ENCODE peak calls at places on chromosome 1, in seven cellular contexts. P, S, D, O, T, H and J are unnamed samples.

GRCh38 chr1:46466477-46467182 is 23.0 kb upstream of the DMBX1 start:
- DNase-seq in O (no peak), P (no peak), D (peak), S (no peak), T (peak), H (no peak), J (no peak)

GRCh38 chr1:155479205-155479604 is 83.4 kb downstream of the ASH1L start:
- DNase-seq in D (no peak), H (no peak), S (no peak), P (peak), O (no peak), T (no peak), J (no peak)

GRCh38 chr1:84598418-84598817 is 24.2 kb upstream of the CTBS start:
- DNase-seq in O (no peak), D (no peak), H (no peak), S (no peak), T (no peak), P (peak), J (no peak)

GRCh38 chr1:110548381-110548780 is 29.4 kb upstream of the KCNA10 start:
- DNase-seq in T (peak), H (no peak), O (no peak), P (no peak), S (no peak), D (peak), J (no peak)

GRCh38 chr1:24920155-24920925 is 9.7 kb downstream of the RUNX3 start:
- DNase-seq in P (peak), S (no peak), H (peak), O (peak), D (no peak), T (no peak), J (no peak)

GRCh38 chr1:211589782-211590721 is 11.1 kb upstream of the SLC30A1 start:
- DNase-seq in T (no peak), P (peak), S (peak), H (no peak), D (peak), O (no peak), J (no peak)

GRCh38 chr1:92461364-92462097 is 25.2 kb downstream of the GFI1 start:
- DNase-seq in S (no peak), T (no peak), O (no peak), P (no peak), H (no peak), D (no peak), J (no peak)

GRCh38 chr1:3431686-3432085 is 22.8 kb upstream of the ARHGEF16 start:
- DNase-seq in P (no peak), S (no peak), H (no peak), T (no peak), O (no peak), D (no peak), J (no peak)

GRCh38 chr1:34407140-34407539 is 230.4 kb downstream of the C1orf94 start:
- DNase-seq in O (no peak), T (no peak), D (no peak), P (no peak), H (no peak), S (no peak), J (no peak)

GRCh38 chr1:1033731-1034437 is 14.0 kb downstream of the AGRN start:
- DNase-seq in H (no peak), T (peak), S (no peak), D (no peak), O (no peak), P (no peak), J (no peak)

GRCh38 chr1:3114846-3115245 is 45.8 kb downstream of the PRDM16 start:
- DNase-seq in O (no peak), P (no peak), D (no peak), H (no peak), S (no peak), T (no peak), J (no peak)

GRCh38 chr1:106526650-106527049 is 529.8 kb upstream of the PRMT6 start:
- DNase-seq in P (peak), T (no peak), D (no peak), O (no peak), S (no peak), H (peak), J (no peak)

GRCh38 chr1:203327684-203328457 is 22.6 kb downstream of the BTG2 start:
- DNase-seq in P (peak), O (no peak), H (no peak), T (peak), S (no peak), D (peak), J (peak)

GRCh38 chr1:23607944-23608343 is 48.6 kb upstream of the ID3 start:
- DNase-seq in T (no peak), H (no peak), O (no peak), D (no peak), S (no peak), P (no peak), J (no peak)

GRCh38 chr1:155062151-155062686 is 1.3 kb upstream of the EFNA4 start:
- DNase-seq in D (peak), P (no peak), T (peak), S (peak), H (no peak), O (no peak), J (no peak)

GRCh38 chr1:178634445-178634844 is 90.6 kb upstream of the RALGPS2 start:
- DNase-seq in S (no peak), O (no peak), T (no peak), H (peak), P (no peak), D (no peak), J (no peak)

GRCh38 chr1:83822206-83822605 is 176.7 kb downstream of the TTLL7 start:
- DNase-seq in H (no peak), S (no peak), O (no peak), P (no peak), T (no peak), D (no peak), J (no peak)

GRCh38 chr1:77825356-77825709 is 45.9 kb downstream of the MIGA1 start:
- DNase-seq in D (peak), H (no peak), T (no peak), O (peak), P (peak), S (no peak), J (no peak)

GRCh38 chr1:193634876-193635275 is 448.5 kb upstream of the B3GALT2 start:
- DNase-seq in D (peak), H (no peak), P (no peak), O (no peak), T (no peak), S (no peak), J (no peak)

GRCh38 chr1:214314178-214314843 is 33.4 kb downstream of the SMYD2 start:
- DNase-seq in P (no peak), T (no peak), H (no peak), O (no peak), S (no peak), D (no peak), J (no peak)

GRCh38 chr1:218494449-218494852 is 149.3 kb downstream of the TGFB2 start:
- DNase-seq in H (no peak), O (no peak), P (no peak), D (no peak), T (no peak), S (no peak), J (no peak)

GRCh38 chr1:155169541-155169940 is 3.6 kb downstream of the KRTCAP2 start:
- DNase-seq in P (no peak), S (peak), D (no peak), T (no peak), H (no peak), O (no peak), J (peak)

GRCh38 chr1:212525479-212526110 is 83.0 kb upstream of the ATF3 start:
- DNase-seq in P (peak), H (no peak), S (no peak), T (no peak), D (no peak), O (no peak), J (no peak)

GRCh38 chr1:98333936-98334335 is 327.6 kb upstream of the SNX7 start:
- DNase-seq in P (no peak), O (no peak), S (no peak), H (no peak), T (no peak), D (no peak), J (no peak)

GRCh38 chr1:203644661-203645510 is 18.3 kb downstream of the ATP2B4 start:
- DNase-seq in H (no peak), D (no peak), P (peak), O (peak), S (no peak), T (no peak), J (no peak)

GRCh38 chr1:30809514-30810263 is 52.1 kb upstream of the LAPTM5 start:
- DNase-seq in D (no peak), P (peak), O (no peak), S (no peak), H (no peak), T (no peak), J (no peak)

GRCh38 chr1:32179443-32180185 is at the start of gene TXLNA:
- DNase-seq in D (peak), P (peak), O (peak), S (peak), T (peak), H (peak), J (peak)
- TF ChIP-seq CTCF in D (no peak), P (no peak), O (peak), S (no peak), T (peak), H (peak), J (no peak)

DNA sequence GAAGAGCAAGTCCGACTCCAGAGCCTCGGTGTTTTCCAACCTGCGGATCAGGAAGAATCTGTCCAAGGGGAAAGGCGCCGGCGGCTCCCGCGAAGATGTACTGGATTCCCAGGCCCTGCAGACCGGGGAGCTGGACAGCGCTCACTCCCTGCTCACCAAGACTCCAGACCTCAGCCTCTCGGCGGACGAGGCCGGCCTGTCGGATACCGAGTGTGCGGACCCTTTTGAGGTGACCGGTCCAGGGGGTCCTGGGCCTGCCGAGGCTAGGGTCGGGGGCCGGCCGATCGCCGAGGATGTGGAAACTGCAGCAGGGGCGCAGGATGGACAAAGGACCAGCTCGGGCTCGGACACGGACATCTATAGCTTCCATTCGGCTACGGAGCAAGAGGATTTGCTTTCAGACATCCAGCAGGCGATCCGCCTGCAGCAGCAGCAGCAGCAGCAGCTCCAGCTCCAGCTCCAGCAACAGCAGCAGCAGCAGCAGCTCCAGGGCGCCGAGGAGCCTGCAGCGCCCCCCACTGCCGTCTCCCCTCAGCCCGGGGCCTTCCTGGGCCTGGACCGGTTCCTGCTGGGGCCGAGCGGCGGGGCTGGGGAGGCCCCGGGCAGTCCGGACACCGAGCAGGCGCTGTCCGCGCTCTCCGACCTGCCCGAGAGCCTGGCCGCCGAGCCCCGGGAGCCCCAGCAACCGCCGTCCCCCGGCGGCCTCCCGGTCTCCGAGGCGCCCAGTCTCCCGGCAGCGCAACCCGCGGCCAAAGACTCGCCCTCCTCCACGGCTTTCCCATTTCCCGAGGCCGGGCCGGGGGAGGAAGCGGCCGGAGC is 827 bp downstream of the FMN2 start:
- DNase-seq in S (no peak), O (peak), D (peak), T (peak), P (peak), H (peak), J (no peak)
- TF ChIP-seq CTCF in S (no peak), O (no peak), D (no peak), T (no peak), P (no peak), H (peak), J (peak)

GRCh38 chr1:180919183-180919700 is 6.5 kb downstream of the KIAA1614 start:
- DNase-seq in T (no peak), O (no peak), S (peak), H (no peak), D (no peak), P (no peak), J (no peak)

GRCh38 chr1:180920193-180920592 is 7.5 kb downstream of the KIAA1614 start:
- DNase-seq in P (no peak), D (no peak), O (no peak), T (no peak), S (no peak), H (no peak), J (no peak)

GRCh38 chr1:180921891-180922636 is 9.4 kb downstream of the KIAA1614 start:
- DNase-seq in P (no peak), T (no peak), D (no peak), S (no peak), O (no peak), H (no peak), J (no peak)

GRCh38 chr1:180921386-180921785 is 8.7 kb downstream of the KIAA1614 start:
- DNase-seq in P (no peak), H (no peak), S (no peak), D (no peak), O (no peak), T (no peak), J (no peak)

DNA sequence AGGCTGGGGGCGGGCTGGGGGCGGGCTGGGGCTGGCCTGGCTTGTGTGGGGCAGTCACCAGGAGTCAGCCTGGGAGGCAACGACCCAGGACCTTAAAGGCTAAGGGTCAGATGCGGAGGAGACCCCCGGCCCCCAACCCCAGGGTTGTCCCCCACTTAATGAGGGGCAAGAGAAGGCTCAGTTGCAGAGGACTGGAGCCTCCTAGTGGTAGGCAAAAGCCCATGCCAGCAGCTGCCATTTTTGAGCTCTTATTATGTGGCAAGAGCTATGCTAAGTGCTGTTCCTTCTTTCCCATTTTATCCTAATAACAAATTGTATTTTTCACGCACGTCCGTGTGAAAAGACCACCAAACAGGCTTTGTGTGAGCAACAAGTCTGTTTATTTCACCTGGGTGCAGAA is 8.0 kb downstream of the KIAA1614 start:
- DNase-seq in D (no peak), H (no peak), T (no peak), O (no peak), S (no peak), P (no peak), J (no peak)
- TF ChIP-seq CTCF in D (no peak), H (peak), T (peak), O (no peak), S (no peak), P (peak), J (peak)

DNA sequence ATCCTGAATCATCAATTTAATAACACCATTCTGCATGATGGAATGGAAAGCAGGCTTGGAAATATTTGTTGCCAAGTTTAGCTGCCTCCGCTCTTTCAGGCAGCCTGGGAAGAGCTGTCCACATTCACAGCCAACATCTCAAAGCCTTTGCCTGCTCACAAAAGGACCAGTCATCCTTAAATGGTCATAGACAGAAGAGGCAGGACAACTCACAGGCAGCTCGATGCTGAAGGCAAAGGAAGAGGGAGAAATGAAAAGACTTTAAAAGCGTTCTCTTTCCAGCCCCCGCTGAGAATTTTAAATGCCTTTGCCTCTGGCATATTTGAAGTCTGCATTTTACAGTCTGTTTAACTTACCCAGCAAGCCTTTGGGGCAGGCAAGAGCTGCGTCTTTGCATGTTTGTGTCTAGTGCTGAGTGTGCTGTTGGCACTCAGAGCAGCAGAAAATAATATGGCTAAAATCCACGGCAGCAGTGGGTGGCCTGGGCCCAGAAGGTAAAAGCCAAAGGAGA is 68.9 kb downstream of the NMNAT2 start:
- DNase-seq in H (no peak), O (peak), T (no peak), D (peak), P (peak), S (no peak), J (no peak)
- TF ChIP-seq CTCF in H (no peak), O (no peak), T (no peak), D (no peak), P (no peak), S (no peak), J (no peak)

GRCh38 chr1:181777812-181778211 is 283.7 kb downstream of the ZNF648 start:
- DNase-seq in T (no peak), S (no peak), P (no peak), H (no peak), O (no peak), D (no peak), J (no peak)

GRCh38 chr1:181776044-181776443 is 285.5 kb downstream of the ZNF648 start:
- DNase-seq in P (no peak), D (no peak), T (no peak), O (no peak), S (no peak), H (no peak), J (no peak)

GRCh38 chr1:181779343-181779742 is 282.2 kb downstream of the ZNF648 start:
- DNase-seq in D (no peak), H (no peak), S (no peak), O (no peak), P (no peak), T (no peak), J (no peak)

GRCh38 chr1:181783208-181783607 is 278.3 kb downstream of the ZNF648 start:
- DNase-seq in O (no peak), T (no peak), D (no peak), S (no peak), H (no peak), P (no peak), J (no peak)

GRCh38 chr1:181778630-181779285 is 282.8 kb downstream of the ZNF648 start:
- DNase-seq in O (no peak), D (peak), H (no peak), P (no peak), T (no peak), S (no peak), J (no peak)
- TF ChIP-seq CTCF in O (no peak), D (no peak), H (no peak), P (no peak), T (no peak), S (no peak), J (no peak)

DNA sequence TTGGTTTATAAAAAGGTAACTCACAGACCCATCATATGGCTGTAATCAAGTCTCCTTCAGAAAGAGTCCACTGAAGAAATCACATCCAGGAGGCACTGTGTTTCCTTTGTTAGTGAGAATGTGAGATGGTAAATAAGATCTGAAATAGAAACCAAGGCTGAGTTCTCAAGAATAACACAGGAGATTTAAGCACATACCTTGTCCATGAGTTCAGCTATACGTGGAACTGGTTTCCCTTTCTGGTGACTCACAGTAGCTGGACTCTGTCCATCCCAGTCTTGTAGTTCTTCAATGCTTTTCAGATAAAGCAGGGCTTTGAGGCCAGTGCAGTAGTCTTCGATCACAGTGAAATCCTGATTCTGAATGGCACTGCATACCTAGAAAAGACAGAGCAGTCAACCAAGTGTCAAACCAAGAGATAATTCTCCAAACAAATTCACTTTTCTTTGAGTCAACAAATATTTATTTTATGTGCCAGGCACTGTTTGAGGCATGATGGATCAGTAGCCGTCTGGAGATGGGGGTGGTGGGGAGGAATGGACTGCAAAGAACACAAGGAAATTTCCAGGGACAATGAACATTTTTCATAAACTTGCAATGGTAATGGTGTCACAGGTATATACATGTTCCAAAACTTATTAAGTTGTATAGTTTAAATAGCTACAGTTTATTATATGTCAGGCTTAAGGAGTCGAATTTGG is 471.4 kb downstream of the PTBP2 start:
- DNase-seq in O (no peak), S (no peak), P (peak), T (no peak), D (no peak), H (peak), J (no peak)
- TF ChIP-seq CTCF in O (no peak), S (no peak), P (peak), T (no peak), D (no peak), H (peak), J (no peak)

DNA sequence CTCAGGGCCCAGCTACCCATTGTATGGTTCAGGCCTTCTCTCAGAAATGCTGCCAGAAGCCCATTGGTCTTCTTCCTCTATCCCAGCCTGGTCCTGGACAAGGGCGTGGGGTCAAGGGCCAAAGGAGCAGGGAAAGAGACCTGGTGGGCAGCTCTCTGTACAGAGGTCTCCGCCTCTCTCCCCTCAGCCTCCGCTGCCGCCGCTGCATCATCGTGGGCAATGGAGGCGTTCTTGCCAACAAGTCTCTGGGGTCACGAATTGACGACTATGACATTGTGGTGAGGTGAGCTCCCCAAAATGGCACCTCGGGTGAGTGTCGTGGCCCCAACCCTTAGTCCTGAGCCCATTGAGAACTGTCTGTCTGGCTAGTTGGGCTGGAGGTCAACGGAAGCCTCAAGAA is 34.6 kb upstream of the ARTN start:
- DNase-seq in D (no peak), P (no peak), O (no peak), H (no peak), T (no peak), S (no peak), J (no peak)
- TF ChIP-seq CTCF in D (no peak), P (no peak), O (no peak), H (no peak), T (no peak), S (no peak), J (no peak)